ENCODE peak calls at places on chromosomes 7 and 10, in five cellular contexts. P is A549; F is NB4; U is naive thymus-derived CD4-positive, alpha-beta T cell; L is CD8-positive, alpha-beta T cell. H is an unnamed sample.

GRCh38 chr10:89522463-89522862 is 12.9 kb downstream of the SLC16A12 start:
- DNase-seq in P (no peak), F (no peak), U (no peak), L (no peak), H (no peak)

GRCh38 chr7:142445019-142445686 is 187.3 kb upstream of the PRSS58 start:
- DNase-seq in P (no peak), F (peak), U (peak), L (no peak), H (no peak)

GRCh38 chr10:129106314-129106713 is 360.7 kb upstream of the MGMT start:
- DNase-seq in P (no peak), F (no peak), U (no peak), L (no peak), H (no peak)

GRCh38 chr7:56115852-56116538 is at the start of gene NUPR2:
- DNase-seq in P (no peak), F (no peak), U (no peak), L (no peak), H (no peak)

GRCh38 chr10:71638087-71638576 is 81.4 kb downstream of the C10orf105 start:
- DNase-seq in P (no peak), F (peak), U (no peak), L (no peak), H (no peak)

GRCh38 chr10:22461891-22462290 is 116.6 kb downstream of the SPAG6 start:
- DNase-seq in P (no peak), F (peak), U (no peak), L (no peak), H (no peak)

GRCh38 chr10:98357208-98357836 is 57.7 kb downstream of the PYROXD2 start:
- DNase-seq in P (no peak), F (peak), U (no peak), L (no peak), H (no peak)

GRCh38 chr10:69863580-69863979 is 61.9 kb downstream of the COL13A1 start:
- DNase-seq in P (no peak), F (no peak), U (no peak), L (no peak), H (no peak)

GRCh38 chr10:95260909-95261552 is 29.8 kb downstream of the PDLIM1 start:
- DNase-seq in P (no peak), F (no peak), U (no peak), L (no peak), H (no peak)

GRCh38 chr7:28112056-28112455 is 68.5 kb downstream of the JAZF1 start:
- DNase-seq in P (no peak), F (no peak), U (no peak), L (no peak), H (no peak)

GRCh38 chr10:86684305-86684704 is 16.0 kb downstream of the LDB3 start:
- DNase-seq in P (no peak), F (peak), U (no peak), L (no peak), H (no peak)

GRCh38 chr10:86685416-86685815 is 17.1 kb downstream of the LDB3 start:
- DNase-seq in P (no peak), F (no peak), U (no peak), L (no peak), H (no peak)

GRCh38 chr10:86681722-86682386 is 13.5 kb downstream of the LDB3 start:
- DNase-seq in P (no peak), F (no peak), U (no peak), L (no peak), H (no peak)

GRCh38 chr10:86681047-86681446 is 12.7 kb downstream of the LDB3 start:
- DNase-seq in P (no peak), F (no peak), U (no peak), L (no peak), H (no peak)

GRCh38 chr10:86682675-86683074 is 14.4 kb downstream of the LDB3 start:
- DNase-seq in P (no peak), F (no peak), U (no peak), L (no peak), H (no peak)
- H3K4me3 ChIP-seq in P (no peak), F (no peak), U (no peak), L (no peak), H (no peak)

GRCh38 chr10:8049151-8049873 is 5.2 kb upstream of the GATA3 start:
- DNase-seq in P (peak), F (no peak), U (peak), L (no peak), H (no peak)
- H3K4me3 ChIP-seq in P (peak), F (no peak), U (peak), L (peak), H (peak)

GRCh38 chr7:116530107-116530820 is 5.4 kb downstream of the CAV1 start:
- DNase-seq in P (no peak), F (no peak), U (no peak), L (no peak), H (no peak)
- H3K4me3 ChIP-seq in P (no peak), F (no peak), U (no peak), L (no peak), H (no peak)

GRCh38 chr7:94135180-94135579 is 131.0 kb upstream of the BET1 start:
- DNase-seq in P (no peak), F (no peak), U (no peak), L (no peak), H (no peak)
- H3K4me3 ChIP-seq in P (no peak), F (no peak), U (no peak), L (no peak), H (no peak)

GRCh38 chr10:124735491-124736286 is 8.5 kb downstream of the FAM53B start:
- DNase-seq in P (no peak), F (no peak), U (no peak), L (no peak), H (no peak)
- H3K4me3 ChIP-seq in P (no peak), F (no peak), U (no peak), L (no peak), H (peak)